ENCODE peak calls at places on chromosome X, in four cellular contexts. One of them, this sample, is unnamed.

GRCh38 chrX:101260435-101260834 is 30.7 kb downstream of the TAF7L start:
- DNase-seq in dorsolateral prefrontal cortex: no peak
- DNase-seq in anterior cingulate cortex: no peak
- DNase-seq in MCF 10A: peak; percentile 16
- DNase-seq in this sample: peak; percentile 8

GRCh38 chrX:74119016-74119910 is 184.7 kb upstream of the ZCCHC13 start:
- DNase-seq in dorsolateral prefrontal cortex: no peak
- DNase-seq in anterior cingulate cortex: no peak
- DNase-seq in MCF 10A: peak; percentile 64
- DNase-seq in this sample: peak; percentile 27

GRCh38 chrX:151852294-151852693 is 60.4 kb upstream of the MAGEA4 start:
- DNase-seq in dorsolateral prefrontal cortex: no peak
- DNase-seq in anterior cingulate cortex: no peak
- DNase-seq in MCF 10A: no peak
- DNase-seq in this sample: no peak

GRCh38 chrX:36867143-36867542 is 141.0 kb upstream of the FAM47C start:
- DNase-seq in dorsolateral prefrontal cortex: no peak
- DNase-seq in anterior cingulate cortex: no peak
- DNase-seq in MCF 10A: peak; percentile 57
- DNase-seq in this sample: peak; percentile 64

GRCh38 chrX:101051153-101051548 is 760 bp downstream of the TRMT2B start:
- DNase-seq in dorsolateral prefrontal cortex: no peak
- DNase-seq in anterior cingulate cortex: no peak
- DNase-seq in MCF 10A: no peak
- DNase-seq in this sample: no peak

GRCh38 chrX:87914726-87915125 is 397.1 kb downstream of the KLHL4 start:
- DNase-seq in dorsolateral prefrontal cortex: no peak
- DNase-seq in anterior cingulate cortex: no peak
- DNase-seq in MCF 10A: no peak
- DNase-seq in this sample: no peak

GRCh38 chrX:128106630-128107029 is 54.4 kb upstream of the ACTRT1 start:
- DNase-seq in dorsolateral prefrontal cortex: no peak
- DNase-seq in anterior cingulate cortex: no peak
- DNase-seq in MCF 10A: peak; percentile 46
- DNase-seq in this sample: peak; percentile 23

GRCh38 chrX:124747295-124747694 is 400.9 kb downstream of the SH2D1A start:
- DNase-seq in dorsolateral prefrontal cortex: no peak
- DNase-seq in anterior cingulate cortex: no peak
- DNase-seq in MCF 10A: no peak
- DNase-seq in this sample: no peak

GRCh38 chrX:1464282-1465131 is 11.8 kb upstream of the ASMTL start:
- DNase-seq in dorsolateral prefrontal cortex: no peak
- DNase-seq in anterior cingulate cortex: no peak
- DNase-seq in MCF 10A: no peak
- DNase-seq in this sample: no peak

GRCh38 chrX:44580466-44580865 is 37.8 kb upstream of the FUNDC1 start:
- DNase-seq in dorsolateral prefrontal cortex: no peak
- DNase-seq in anterior cingulate cortex: no peak
- DNase-seq in MCF 10A: peak; percentile 73
- DNase-seq in this sample: no peak

GRCh38 chrX:133375558-133376340 is 39.5 kb downstream of the GPC4 start:
- DNase-seq in dorsolateral prefrontal cortex: no peak
- DNase-seq in anterior cingulate cortex: no peak
- DNase-seq in MCF 10A: no peak
- DNase-seq in this sample: no peak

GRCh38 chrX:96455078-96455477 is 229.6 kb upstream of the DIAPH2 start:
- DNase-seq in dorsolateral prefrontal cortex: no peak
- DNase-seq in anterior cingulate cortex: no peak
- DNase-seq in MCF 10A: no peak
- DNase-seq in this sample: peak; percentile 4

GRCh38 chrX:48511561-48511960 is 2.8 kb downstream of the PORCN start:
- DNase-seq in dorsolateral prefrontal cortex: no peak
- DNase-seq in anterior cingulate cortex: no peak
- DNase-seq in MCF 10A: no peak
- DNase-seq in this sample: peak; percentile 15

GRCh38 chrX:46686003-46686645 is 72.8 kb downstream of the SLC9A7 start:
- DNase-seq in dorsolateral prefrontal cortex: peak; percentile 28
- DNase-seq in anterior cingulate cortex: no peak
- DNase-seq in MCF 10A: peak; percentile 54
- DNase-seq in this sample: peak; percentile 55

GRCh38 chrX:133983974-133984578 is 1.3 kb downstream of the GPC3 start:
- DNase-seq in dorsolateral prefrontal cortex: no peak
- DNase-seq in anterior cingulate cortex: no peak
- DNase-seq in MCF 10A: no peak
- DNase-seq in this sample: no peak

GRCh38 chrX:53631156-53631555 is 55.4 kb downstream of the HUWE1 start:
- DNase-seq in dorsolateral prefrontal cortex: no peak
- DNase-seq in anterior cingulate cortex: no peak
- DNase-seq in MCF 10A: no peak
- DNase-seq in this sample: no peak

GRCh38 chrX:132442674-132443073 is 46.2 kb downstream of the MBNL3 start:
- DNase-seq in dorsolateral prefrontal cortex: no peak
- DNase-seq in anterior cingulate cortex: no peak
- DNase-seq in MCF 10A: no peak
- DNase-seq in this sample: no peak

GRCh38 chrX:643911-644303 is 13.3 kb downstream of the SHOX start:
- DNase-seq in dorsolateral prefrontal cortex: no peak
- DNase-seq in anterior cingulate cortex: no peak
- DNase-seq in MCF 10A: no peak
- DNase-seq in this sample: no peak

GRCh38 chrX:132071260-132071659 is 48.2 kb downstream of the STK26 start:
- DNase-seq in dorsolateral prefrontal cortex: no peak
- DNase-seq in anterior cingulate cortex: no peak
- DNase-seq in MCF 10A: peak; percentile 20
- DNase-seq in this sample: peak; percentile 26

This sample was measured in OCI-M1.